ENCODE peak calls at places on chromosomes 16 and 17, in nine cellular contexts. L is brain microvascular endothelial cell, U is esophagus muscularis mucosa, Y is psoas muscle, K is prostate gland, W is left ventricle myocardium inferior, E is AG09309, X is cardiac fibroblast, F is Peyer's patch. B is an unnamed sample.

GRCh38 chr17:7224661-7225111 is 4.9 kb downstream of the ACADVL start:
- DNase-seq in W (no peak), U (no peak), L (no peak), K (no peak), X (no peak), Y (peak; percentile 12), E (no peak), F (no peak), B (no peak)

GRCh38 chr17:7790150-7790549 is 43.9 kb upstream of the KDM6B start:
- DNase-seq in U (no peak), X (no peak), F (no peak), E (no peak), Y (no peak), W (no peak), K (no peak), L (no peak), B (no peak)

GRCh38 chr17:2210726-2211125 is 92.9 kb downstream of the SMG6 start:
- DNase-seq in K (no peak), Y (no peak), W (no peak), E (no peak), L (no peak), F (no peak), X (no peak), U (no peak), B (no peak)

GRCh38 chr16:27238016-27238587 is 30.5 kb downstream of the NSMCE1 start:
- DNase-seq in X (no peak), L (no peak), E (no peak), F (no peak), Y (no peak), W (no peak), K (no peak), U (no peak), B (no peak)

GRCh38 chr16:53219795-53220194 is 165.0 kb downstream of the CHD9 start:
- DNase-seq in U (no peak), W (no peak), X (peak; percentile 54), Y (no peak), E (no peak), K (no peak), L (no peak), F (no peak), B (peak; percentile 14)

GRCh38 chr17:14553847-14554246 is 253.0 kb downstream of the HS3ST3B1 start:
- DNase-seq in Y (no peak), K (no peak), L (no peak), U (no peak), E (no peak), F (no peak), W (no peak), X (no peak), B (no peak)

GRCh38 chr16:66750279-66751134 is 902 bp downstream of the DYNC1LI2 start:
- DNase-seq in X (no peak), K (no peak), F (no peak), W (no peak), Y (no peak), L (no peak), E (no peak), U (no peak), B (peak; percentile 39)

GRCh38 chr17:18025596-18026407 is 13.2 kb downstream of the ATPAF2 start:
- DNase-seq in F (no peak), Y (no peak), W (no peak), U (no peak), E (peak; percentile 24), K (no peak), L (no peak), X (no peak), B (peak; percentile 69)

GRCh38 chr17:66716236-66717026 is 118.5 kb upstream of the CACNG5 start:
- DNase-seq in K (no peak), F (no peak), Y (no peak), W (no peak), U (no peak), L (no peak), X (peak; percentile 33), E (no peak), B (no peak)

GRCh38 chr17:4641297-4642195 is at the start of gene ALOX15:
- DNase-seq in U (no peak), Y (no peak), L (no peak), E (no peak), W (no peak), F (no peak), K (no peak), X (no peak), B (no peak)

GRCh38 chr17:69960755-69961154 is 114.3 kb upstream of the KCNJ16 start:
- DNase-seq in X (peak; percentile 3), K (peak; percentile 25), F (no peak), Y (no peak), L (no peak), E (no peak), W (peak; percentile 55), U (no peak), B (no peak)

GRCh38 chr16:30901201-30902069 is 5.0 kb downstream of the CTF1 start:
- DNase-seq in F (no peak), Y (no peak), W (no peak), K (no peak), L (no peak), E (no peak), X (no peak), U (no peak), B (no peak)

GRCh38 chr16:17476414-17477259 is 5.9 kb upstream of the XYLT1 start:
- DNase-seq in Y (peak; percentile 18), F (peak; percentile 61), X (peak; percentile 62), E (no peak), U (no peak), L (peak; percentile 27), K (peak; percentile 46), W (no peak), B (peak; percentile 51)

GRCh38 chr16:11621539-11621919 is 34.8 kb upstream of the LITAF start:
- DNase-seq in X (no peak), Y (no peak), E (no peak), K (no peak), F (no peak), U (no peak), W (no peak), L (no peak), B (no peak)

GRCh38 chr16:10644092-10644491 is 50.6 kb downstream of the TEKT5 start:
- DNase-seq in E (no peak), F (no peak), K (no peak), Y (no peak), U (no peak), L (no peak), W (no peak), X (no peak), B (no peak)

GRCh38 chr17:71003736-71004135 is 834.4 kb downstream of the KCNJ2 start:
- DNase-seq in U (no peak), E (no peak), W (no peak), K (no peak), F (no peak), Y (no peak), X (no peak), L (no peak), B (no peak)

GRCh38 chr16:72979974-72980373 is 68.0 kb downstream of the ZFHX3 start:
- DNase-seq in Y (no peak), U (no peak), E (no peak), W (no peak), X (no peak), F (no peak), L (peak; percentile 33), K (no peak), B (no peak)

GRCh38 chr16:85573696-85574641 is 39.2 kb upstream of the GSE1 start:
- DNase-seq in E (no peak), Y (peak; percentile 63), X (peak; percentile 87), K (no peak), U (no peak), F (peak; percentile 67), L (peak; percentile 54), W (peak; percentile 75), B (peak; percentile 64)

GRCh38 chr17:16484445-16485169 is 7.4 kb downstream of the LRRC75A start:
- DNase-seq in L (no peak), F (no peak), E (no peak), Y (no peak), U (no peak), K (no peak), W (no peak), X (no peak), B (no peak)

GRCh38 chr16:50697881-50698767 is 4.7 kb downstream of the NOD2 start:
- DNase-seq in X (peak; percentile 42), W (no peak), E (no peak), Y (no peak), L (peak; percentile 59), U (no peak), K (peak; percentile 31), F (no peak), B (no peak)

GRCh38 chr17:48335858-48336500 is 94.0 kb downstream of the SKAP1 start:
- DNase-seq in F (no peak), W (no peak), L (no peak), X (peak; percentile 70), U (no peak), E (no peak), K (no peak), Y (no peak), B (peak; percentile 62)

GRCh38 chr17:12927541-12928425 is 90.0 kb downstream of the ELAC2 start:
- DNase-seq in W (peak; percentile 20), E (peak; percentile 41), L (peak; percentile 22), F (no peak), X (peak; percentile 71), Y (no peak), U (peak; percentile 72), K (no peak), B (no peak)

GRCh38 chr17:11618861-11619566 is 20.7 kb downstream of the DNAH9 start:
- DNase-seq in F (peak; percentile 59), L (no peak), W (no peak), K (peak; percentile 72), Y (no peak), E (no peak), X (no peak), U (no peak), B (peak; percentile 8)

GRCh38 chr17:80970044-80970761 is 21.4 kb upstream of the CHMP6 start:
- DNase-seq in L (no peak), Y (peak; percentile 62), E (no peak), X (peak; percentile 40), U (no peak), W (peak; percentile 55), K (peak; percentile 32), F (no peak), B (peak; percentile 56)
- TF ChIP-seq CTCF in L (peak; percentile 72), Y (peak; percentile 54), E (peak; percentile 64), X (peak; percentile 58), U (peak; percentile 67), W (peak; percentile 70), K (peak; percentile 13), F (peak; percentile 36), B (peak; percentile 41)

GRCh38 chr16:70395345-70395901 is 43.5 kb downstream of the ST3GAL2 start:
- DNase-seq in Y (peak; percentile 71), W (peak; percentile 63), F (peak; percentile 92), K (peak; percentile 19), L (peak; percentile 15), U (no peak), X (peak; percentile 57), E (no peak), B (no peak)
- H3K4me3 ChIP-seq in Y (no peak overlapping the region), W (no peak overlapping the region), F (no peak overlapping the region), K (no peak overlapping the region), L (no peak overlapping the region), U (no peak overlapping the region), X (no peak overlapping the region), E (no peak overlapping the region), B (no peak overlapping the region)

GRCh38 chr16:64773638-64774037 is 348.2 kb downstream of the CDH11 start:
- DNase-seq in U (no peak), E (no peak), F (no peak), K (no peak), W (no peak), X (no peak), L (no peak), Y (no peak), B (no peak)
- TF ChIP-seq CTCF in U (no peak), E (no peak), F (no peak), K (no peak), W (no peak), X (no peak), L (no peak), Y (no peak), B (no peak)

GRCh38 chr17:83084621-83085056 is 5.2 kb downstream of the METRNL start:
- DNase-seq in L (no peak), Y (no peak), X (no peak), U (no peak), W (no peak), E (no peak), K (no peak), F (peak; percentile 92), B (no peak)
- H3K4me3 ChIP-seq in L (no peak overlapping the region), Y (no peak overlapping the region), X (no peak overlapping the region), U (no peak overlapping the region), W (no peak overlapping the region), E (peak overlapping the region; percentile 21), K (no peak overlapping the region), F (no peak overlapping the region), B (peak overlapping the region; percentile 39)

B was measured in foreskin fibroblast.